ENCODE peak calls at places on chromosome 18, in six cellular contexts. V is right cardiac atrium; N is activated naive CD4-positive, alpha-beta T cell treated with anti-CD3 and anti-CD28 coated beads, Interleukin-2, amount 50 U/mL, for 72 hours; K is pancreas; F is foreskin keratinocyte; W is Panc1. P is an unnamed sample.

GRCh38 chr18:68186039-68186438 is 528.9 kb downstream of the TMX3 start:
- ATAC-seq in N (no peak), K (no peak), F (no peak), V (no peak), W (no peak), P (no peak)

GRCh38 chr18:58235001-58235436 is 191.0 kb downstream of the NEDD4L start:
- ATAC-seq in K (no peak), F (no peak), W (peak; percentile 84), V (no peak), N (no peak), P (no peak)

GRCh38 chr18:62832282-62832681 is 116.9 kb downstream of the PHLPP1 start:
- ATAC-seq in K (peak; percentile 48), V (no peak), F (no peak), W (no peak), N (no peak), P (no peak)

GRCh38 chr18:45340884-45341283 is 274.4 kb upstream of the SLC14A2 start:
- ATAC-seq in F (no peak), W (no peak), K (no peak), N (no peak), V (no peak), P (no peak)

GRCh38 chr18:50277935-50278334 is 3.4 kb downstream of the MBD1 start:
- ATAC-seq in V (no peak), W (no peak), F (peak; percentile 78), K (no peak), N (no peak), P (no peak)

GRCh38 chr18:4511166-4511565 is 56.1 kb upstream of the DLGAP1 start:
- ATAC-seq in N (no peak), F (no peak), V (no peak), W (no peak), K (no peak), P (no peak)

GRCh38 chr18:34901299-34901698 is 139.9 kb upstream of the MAPRE2 start:
- ATAC-seq in K (no peak), V (no peak), W (no peak), N (no peak), F (no peak), P (no peak)

GRCh38 chr18:44737623-44738022 is 56.9 kb downstream of the SETBP1 start:
- ATAC-seq in K (no peak), W (no peak), N (no peak), F (no peak), V (peak; percentile 55), P (no peak)

GRCh38 chr18:46680784-46681695 is 24.0 kb upstream of the LOXHD1 start:
- ATAC-seq in N (no peak), W (no peak), K (no peak), F (no peak), V (no peak), P (no peak)

GRCh38 chr18:23900979-23901378 is 113.6 kb upstream of the TTC39C start:
- ATAC-seq in W (no peak), N (peak; percentile 68), K (peak; percentile 62), F (no peak), V (peak; percentile 57), P (no peak)

GRCh38 chr18:26536664-26537063 is 11.7 kb downstream of the KCTD1 start:
- ATAC-seq in W (no peak), K (no peak), F (peak; percentile 64), N (no peak), V (no peak), P (no peak)

P was measured in activated T-helper 17 cell treated with anti-CD3 and anti-CD28 coated beads, Interleukin-2, amount 50 U/mL, for 72 hours.